ENCODE peak calls at places on chromosomes 3 and 15, in six cellular contexts. One of them, this sample, is unnamed.

GRCh38 chr3:157128771-157129671 is 30.9 kb downstream of the CCNL1 start:
- DNase-seq in H1: no peak
- DNase-seq in neuronal stem cell: no peak
- DNase-seq in IMR-90: peak; percentile 30
- DNase-seq in trophoblast cell: peak; percentile 59
- DNase-seq in mesenchymal stem cell: peak; percentile 54
- DNase-seq in this sample: peak; percentile 77

GRCh38 chr3:124084398-124084881 is 92.5 kb upstream of the ROPN1 start:
- DNase-seq in H1: no peak
- DNase-seq in neuronal stem cell: no peak
- DNase-seq in IMR-90: peak; percentile 20
- DNase-seq in trophoblast cell: no peak
- DNase-seq in mesenchymal stem cell: peak; percentile 9
- DNase-seq in this sample: no peak

GRCh38 chr15:64856429-64857145 is 14.9 kb downstream of the PLEKHO2 start:
- DNase-seq in H1: no peak
- DNase-seq in neuronal stem cell: peak; percentile 41
- DNase-seq in IMR-90: peak; percentile 80
- DNase-seq in trophoblast cell: no peak
- DNase-seq in mesenchymal stem cell: peak; percentile 91
- DNase-seq in this sample: peak; percentile 66

GRCh38 chr3:154952538-154952937 is 127.6 kb upstream of the MME start:
- DNase-seq in H1: no peak
- DNase-seq in neuronal stem cell: no peak
- DNase-seq in IMR-90: no peak
- DNase-seq in trophoblast cell: no peak
- DNase-seq in mesenchymal stem cell: no peak
- DNase-seq in this sample: no peak

GRCh38 chr3:42139740-42140453 is 48.7 kb downstream of the TRAK1 start:
- DNase-seq in H1: no peak
- DNase-seq in neuronal stem cell: no peak
- DNase-seq in IMR-90: no peak
- DNase-seq in trophoblast cell: no peak
- DNase-seq in mesenchymal stem cell: no peak
- DNase-seq in this sample: no peak

GRCh38 chr3:183817111-183817510 is 8.3 kb downstream of the MAP6D1 start:
- DNase-seq in H1: no peak
- DNase-seq in neuronal stem cell: no peak
- DNase-seq in IMR-90: no peak
- DNase-seq in trophoblast cell: no peak
- DNase-seq in mesenchymal stem cell: no peak
- DNase-seq in this sample: no peak

GRCh38 chr3:198070871-198071270 is 110.9 kb downstream of the LMLN start:
- DNase-seq in H1: no peak
- DNase-seq in neuronal stem cell: no peak
- DNase-seq in IMR-90: no peak
- DNase-seq in trophoblast cell: peak; percentile 62
- DNase-seq in mesenchymal stem cell: no peak
- DNase-seq in this sample: peak; percentile 6

GRCh38 chr3:189267981-189268613 is 96.3 kb downstream of the TPRG1 start:
- DNase-seq in H1: no peak
- DNase-seq in neuronal stem cell: no peak
- DNase-seq in IMR-90: no peak
- DNase-seq in trophoblast cell: peak; percentile 24
- DNase-seq in mesenchymal stem cell: peak; percentile 14
- DNase-seq in this sample: peak; percentile 87

GRCh38 chr3:124858275-124858674 is 28.9 kb downstream of the ITGB5 start:
- DNase-seq in H1: no peak
- DNase-seq in neuronal stem cell: no peak
- DNase-seq in IMR-90: peak; percentile 54
- DNase-seq in trophoblast cell: no peak
- DNase-seq in mesenchymal stem cell: peak; percentile 86
- DNase-seq in this sample: no peak

GRCh38 chr3:149767720-149768119 is 15.4 kb upstream of the COMMD2 start:
- DNase-seq in H1: no peak
- DNase-seq in neuronal stem cell: no peak
- DNase-seq in IMR-90: no peak
- DNase-seq in trophoblast cell: no peak
- DNase-seq in mesenchymal stem cell: no peak
- DNase-seq in this sample: no peak

GRCh38 chr15:47742742-47743141 is 25.4 kb downstream of the SEMA6D start:
- DNase-seq in H1: no peak
- DNase-seq in neuronal stem cell: peak; percentile 30
- DNase-seq in IMR-90: no peak
- DNase-seq in trophoblast cell: no peak
- DNase-seq in mesenchymal stem cell: no peak
- DNase-seq in this sample: peak; percentile 37

GRCh38 chr3:128336337-128337156 is 130.1 kb downstream of the DNAJB8 start:
- DNase-seq in H1: no peak
- DNase-seq in neuronal stem cell: no peak
- DNase-seq in IMR-90: no peak
- DNase-seq in trophoblast cell: no peak
- DNase-seq in mesenchymal stem cell: no peak
- DNase-seq in this sample: no peak

GRCh38 chr3:13500133-13500885 is 20.2 kb downstream of the HDAC11 start:
- DNase-seq in H1: peak; percentile 84
- DNase-seq in neuronal stem cell: peak; percentile 32
- DNase-seq in IMR-90: no peak
- DNase-seq in trophoblast cell: no peak
- DNase-seq in mesenchymal stem cell: peak; percentile 29
- DNase-seq in this sample: peak; percentile 48

GRCh38 chr3:23915537-23916108 is 1.2 kb downstream of the NKIRAS1 start:
- DNase-seq in H1: no peak
- DNase-seq in neuronal stem cell: no peak
- DNase-seq in IMR-90: peak; percentile 64
- DNase-seq in trophoblast cell: peak; percentile 21
- DNase-seq in mesenchymal stem cell: peak; percentile 63
- DNase-seq in this sample: no peak

GRCh38 chr15:90482124-90483011 is 47.4 kb upstream of the CRTC3 start:
- DNase-seq in H1: peak; percentile 55
- DNase-seq in neuronal stem cell: peak; percentile 35
- DNase-seq in IMR-90: peak; percentile 66
- DNase-seq in trophoblast cell: peak; percentile 42
- DNase-seq in mesenchymal stem cell: peak; percentile 64
- DNase-seq in this sample: peak; percentile 59

GRCh38 chr3:188947983-188948657 is 223.7 kb upstream of the TPRG1 start:
- DNase-seq in H1: peak; percentile 69
- DNase-seq in neuronal stem cell: peak; percentile 79
- DNase-seq in IMR-90: peak; percentile 85
- DNase-seq in trophoblast cell: peak; percentile 14
- DNase-seq in mesenchymal stem cell: peak; percentile 96
- DNase-seq in this sample: peak; percentile 93

GRCh38 chr3:187286467-187287059 is 5.0 kb downstream of the MASP1 start:
- DNase-seq in H1: no peak
- DNase-seq in neuronal stem cell: no peak
- DNase-seq in IMR-90: peak; percentile 94
- DNase-seq in trophoblast cell: peak; percentile 62
- DNase-seq in mesenchymal stem cell: peak; percentile 97
- DNase-seq in this sample: no peak

GRCh38 chr15:70111203-70112017 is 13.7 kb upstream of the TLE3 start:
- DNase-seq in H1: peak; percentile 86
- DNase-seq in neuronal stem cell: peak; percentile 93
- DNase-seq in IMR-90: peak; percentile 73
- DNase-seq in trophoblast cell: no peak
- DNase-seq in mesenchymal stem cell: peak; percentile 89
- DNase-seq in this sample: peak; percentile 97

GRCh38 chr3:10284496-10284895 is 8.3 kb downstream of the GHRL start:
- DNase-seq in H1: no peak
- DNase-seq in neuronal stem cell: no peak
- DNase-seq in IMR-90: no peak
- DNase-seq in trophoblast cell: no peak
- DNase-seq in mesenchymal stem cell: no peak
- DNase-seq in this sample: no peak

GRCh38 chr15:70267879-70268278 is 170.2 kb upstream of the TLE3 start:
- DNase-seq in H1: no peak
- DNase-seq in neuronal stem cell: no peak
- DNase-seq in IMR-90: peak; percentile 15
- DNase-seq in trophoblast cell: no peak
- DNase-seq in mesenchymal stem cell: peak; percentile 52
- DNase-seq in this sample: no peak

GRCh38 chr3:78799681-78800080 is 968.1 kb downstream of the ROBO1 start:
- DNase-seq in H1: no peak
- DNase-seq in neuronal stem cell: no peak
- DNase-seq in IMR-90: no peak
- DNase-seq in trophoblast cell: no peak
- DNase-seq in mesenchymal stem cell: no peak
- DNase-seq in this sample: no peak

GRCh38 chr3:147419731-147420360 is 10.7 kb downstream of the ZIC1 start:
- DNase-seq in H1: no peak
- DNase-seq in neuronal stem cell: no peak
- DNase-seq in IMR-90: no peak
- DNase-seq in trophoblast cell: no peak
- DNase-seq in mesenchymal stem cell: no peak
- DNase-seq in this sample: no peak

GRCh38 chr15:74954515-74954914 is 2.1 kb downstream of the RPP25 start:
- DNase-seq in H1: no peak
- DNase-seq in neuronal stem cell: no peak
- DNase-seq in IMR-90: peak; percentile 84
- DNase-seq in trophoblast cell: peak; percentile 24
- DNase-seq in mesenchymal stem cell: peak; percentile 88
- DNase-seq in this sample: peak; percentile 85

GRCh38 chr15:40253179-40253790 is 14.4 kb downstream of the PAK6 start:
- DNase-seq in H1: no peak
- DNase-seq in neuronal stem cell: no peak
- DNase-seq in IMR-90: no peak
- DNase-seq in trophoblast cell: no peak
- DNase-seq in mesenchymal stem cell: no peak
- DNase-seq in this sample: no peak

GRCh38 chr3:58568572-58569286 is 8.5 kb downstream of the FAM107A start:
- DNase-seq in H1: peak; percentile 95
- DNase-seq in neuronal stem cell: peak; percentile 71
- DNase-seq in IMR-90: peak; percentile 63
- DNase-seq in trophoblast cell: peak; percentile 62
- DNase-seq in mesenchymal stem cell: peak; percentile 62
- DNase-seq in this sample: peak; percentile 79

GRCh38 chr3:70716832-70717231 is 404.4 kb upstream of the MDFIC2 start:
- DNase-seq in H1: no peak
- DNase-seq in neuronal stem cell: no peak
- DNase-seq in IMR-90: peak; percentile 48
- DNase-seq in trophoblast cell: no peak
- DNase-seq in mesenchymal stem cell: peak; percentile 32
- DNase-seq in this sample: no peak

GRCh38 chr3:18111702-18112311 is 313.3 kb downstream of the SATB1 start:
- DNase-seq in H1: no peak
- DNase-seq in neuronal stem cell: no peak
- DNase-seq in IMR-90: peak; percentile 29
- DNase-seq in trophoblast cell: no peak
- DNase-seq in mesenchymal stem cell: no peak
- DNase-seq in this sample: no peak

DNA sequence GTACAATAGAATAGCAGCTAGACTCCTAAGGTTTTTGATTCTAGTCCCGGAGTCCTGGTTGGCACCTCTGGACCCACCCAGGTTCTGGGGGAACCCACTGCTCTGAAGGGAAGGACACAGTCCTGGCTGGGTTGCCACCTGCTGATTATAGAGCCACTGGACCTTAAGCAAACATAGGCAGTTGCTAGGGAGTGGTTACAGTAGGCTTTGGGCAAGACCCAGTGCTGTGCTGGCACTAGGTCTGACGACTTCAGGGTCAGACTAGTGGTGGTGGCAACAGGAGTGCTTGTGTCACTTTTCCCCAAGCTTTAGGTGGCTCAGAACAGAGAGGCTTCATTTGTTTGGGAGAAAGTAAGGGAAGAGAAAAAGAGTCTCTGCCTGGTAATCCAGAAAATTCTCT is 109.8 kb upstream of the C3orf80 start:
- DNase-seq in H1: no peak
- DNase-seq in neuronal stem cell: no peak
- DNase-seq in IMR-90: no peak
- DNase-seq in trophoblast cell: no peak
- DNase-seq in mesenchymal stem cell: no peak
- DNase-seq in this sample: no peak
- H2BK120ac ChIP-seq in H1: no peak overlapping the region
- H2BK120ac ChIP-seq in neuronal stem cell: no peak overlapping the region
- H2BK120ac ChIP-seq in IMR-90: no peak overlapping the region
- H2BK120ac ChIP-seq in trophoblast cell: no peak overlapping the region
- H2BK120ac ChIP-seq in mesenchymal stem cell: no peak overlapping the region
- H2BK120ac ChIP-seq in this sample: no peak overlapping the region

GRCh38 chr15:41501961-41502786 is 8.5 kb downstream of the ITPKA start:
- DNase-seq in H1: no peak
- DNase-seq in neuronal stem cell: no peak
- DNase-seq in IMR-90: no peak
- DNase-seq in trophoblast cell: no peak
- DNase-seq in mesenchymal stem cell: no peak
- DNase-seq in this sample: peak; percentile 46
- H3K4me3 ChIP-seq in H1: peak overlapping the region; percentile 31
- H3K4me3 ChIP-seq in neuronal stem cell: peak overlapping the region; percentile 59
- H3K4me3 ChIP-seq in IMR-90: no peak overlapping the region
- H3K4me3 ChIP-seq in trophoblast cell: no peak overlapping the region
- H3K4me3 ChIP-seq in mesenchymal stem cell: peak overlapping the region; percentile 11
- H3K4me3 ChIP-seq in this sample: no peak overlapping the region

DNA sequence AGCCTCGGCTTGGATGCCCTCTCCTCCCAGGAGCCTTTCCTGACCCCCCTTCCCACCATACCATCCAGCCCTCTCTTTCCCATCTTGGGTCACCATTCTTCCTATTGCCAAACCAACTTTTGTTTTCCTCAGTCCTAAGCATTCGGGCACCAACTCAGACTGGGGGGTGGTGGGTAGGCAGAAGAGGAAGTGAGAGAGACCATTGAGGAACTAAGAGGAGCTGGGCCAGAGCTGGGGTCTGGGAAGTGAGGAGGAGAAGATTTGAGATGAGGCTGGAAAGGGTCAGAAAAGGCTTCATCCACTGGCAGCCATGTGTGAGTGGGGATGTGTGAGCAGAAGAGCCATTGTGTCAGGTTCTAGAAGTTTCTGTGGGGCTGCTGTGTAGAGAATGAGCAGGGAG is 37.7 kb downstream of the TKT start:
- DNase-seq in H1: no peak
- DNase-seq in neuronal stem cell: no peak
- DNase-seq in IMR-90: no peak
- DNase-seq in trophoblast cell: no peak
- DNase-seq in mesenchymal stem cell: no peak
- DNase-seq in this sample: no peak
- H2BK120ac ChIP-seq in H1: no peak overlapping the region
- H2BK120ac ChIP-seq in neuronal stem cell: no peak overlapping the region
- H2BK120ac ChIP-seq in IMR-90: no peak overlapping the region
- H2BK120ac ChIP-seq in trophoblast cell: no peak overlapping the region
- H2BK120ac ChIP-seq in mesenchymal stem cell: no peak overlapping the region
- H2BK120ac ChIP-seq in this sample: no peak overlapping the region

GRCh38 chr15:77305953-77306352 is 114.0 kb downstream of the PEAK1 start:
- DNase-seq in H1: no peak
- DNase-seq in neuronal stem cell: no peak
- DNase-seq in IMR-90: no peak
- DNase-seq in trophoblast cell: no peak
- DNase-seq in mesenchymal stem cell: no peak
- DNase-seq in this sample: no peak
- H3K4me3 ChIP-seq in H1: no peak overlapping the region
- H3K4me3 ChIP-seq in neuronal stem cell: no peak overlapping the region
- H3K4me3 ChIP-seq in IMR-90: no peak overlapping the region
- H3K4me3 ChIP-seq in trophoblast cell: no peak overlapping the region
- H3K4me3 ChIP-seq in mesenchymal stem cell: no peak overlapping the region
- H3K4me3 ChIP-seq in this sample: no peak overlapping the region

DNA sequence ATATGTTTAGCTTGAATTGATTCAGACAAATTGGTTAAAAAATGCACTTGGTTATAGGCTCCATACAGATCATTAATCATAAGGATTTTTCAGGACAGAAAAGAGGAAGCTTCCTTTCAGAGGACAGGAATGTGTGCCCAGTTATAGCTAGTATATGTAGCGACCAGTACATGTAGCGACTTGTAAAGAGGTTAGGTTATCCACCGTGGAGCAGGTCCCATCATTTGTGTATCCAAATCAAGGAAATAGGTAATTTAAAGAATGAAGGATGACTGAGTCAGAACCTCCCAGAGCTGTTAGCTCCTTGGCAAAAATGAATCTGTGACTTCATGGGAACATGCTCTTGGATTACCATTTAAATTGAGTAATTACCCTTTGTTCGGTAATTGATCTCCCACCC is 15.8 kb upstream of the P2RY12 start:
- DNase-seq in H1: no peak
- DNase-seq in neuronal stem cell: no peak
- DNase-seq in IMR-90: no peak
- DNase-seq in trophoblast cell: no peak
- DNase-seq in mesenchymal stem cell: no peak
- DNase-seq in this sample: no peak
- H2BK120ac ChIP-seq in H1: no peak overlapping the region
- H2BK120ac ChIP-seq in neuronal stem cell: no peak overlapping the region
- H2BK120ac ChIP-seq in IMR-90: no peak overlapping the region
- H2BK120ac ChIP-seq in trophoblast cell: no peak overlapping the region
- H2BK120ac ChIP-seq in mesenchymal stem cell: no peak overlapping the region
- H2BK120ac ChIP-seq in this sample: no peak overlapping the region